ENCODE peak calls at places on chromosomes 11 and 22, in five cellular contexts. G is H9, L is HCT116, Z is H1, J is K562. F is an unnamed sample.

GRCh38 chr22:46002757-46003270 is 25.9 kb upstream of the WNT7B start:
- DNase-seq in L (no peak), G (no peak), Z (no peak), J (no peak), F (no peak)

GRCh38 chr22:47394504-47395440 is 632.3 kb downstream of the TBC1D22A start:
- DNase-seq in G (no peak), J (no peak), Z (no peak), L (no peak), F (no peak)

GRCh38 chr11:119282495-119282894 is 34.4 kb downstream of the MCAM start:
- DNase-seq in G (no peak), Z (no peak), L (no peak), J (no peak), F (no peak)

GRCh38 chr11:130979386-130979972 is 63.2 kb upstream of the SNX19 start:
- DNase-seq in Z (no peak), J (peak), L (no peak), G (no peak), F (peak)

GRCh38 chr22:39943366-39943765 is 16.8 kb upstream of the TMA7B start:
- DNase-seq in J (peak), L (no peak), Z (no peak), G (peak), F (peak)

GRCh38 chr11:8812438-8812837 is 98.6 kb upstream of the AKIP1 start:
- DNase-seq in Z (no peak), G (no peak), L (no peak), J (no peak), F (no peak)

GRCh38 chr11:44188643-44189042 is 93.2 kb downstream of the EXT2 start:
- DNase-seq in J (no peak), G (no peak), L (no peak), Z (no peak), F (no peak)

GRCh38 chr22:19043111-19044085 is 78.8 kb downstream of the DGCR2 start:
- DNase-seq in G (no peak), Z (no peak), J (no peak), L (no peak), F (no peak)

GRCh38 chr22:30705710-30706651 is 11.3 kb downstream of the OSBP2 start:
- DNase-seq in L (peak), G (no peak), J (no peak), Z (no peak), F (no peak)

GRCh38 chr11:66561178-66561974 is 7.0 kb downstream of the CTSF start:
- DNase-seq in J (no peak), L (no peak), G (no peak), Z (no peak), F (no peak)

GRCh38 chr11:112227002-112227401 is 774 bp downstream of the PTS start:
- DNase-seq in Z (no peak), L (no peak), G (no peak), J (peak), F (peak)

GRCh38 chr22:30858976-30859713 is 109.4 kb downstream of the MORC2 start:
- DNase-seq in J (no peak), G (peak), Z (no peak), L (no peak), F (no peak)

GRCh38 chr11:120622189-120622912 is 110.8 kb downstream of the GRIK4 start:
- DNase-seq in J (peak), L (no peak), G (no peak), Z (no peak), F (peak)

GRCh38 chr11:33742249-33742851 is 6.1 kb upstream of the CD59 start:
- DNase-seq in L (no peak), J (no peak), G (no peak), Z (no peak), F (no peak)

GRCh38 chr11:120499088-120499487 is 12.5 kb upstream of the GRIK4 start:
- DNase-seq in L (no peak), Z (no peak), G (no peak), J (no peak), F (no peak)

GRCh38 chr11:1874406-1875092 is 17.1 kb downstream of the PRR33 start:
- DNase-seq in G (no peak), J (no peak), L (no peak), Z (no peak), F (no peak)

GRCh38 chr11:9755561-9755960 is 91.7 kb downstream of the SWAP70 start:
- DNase-seq in J (no peak), L (no peak), G (no peak), Z (no peak), F (no peak)

GRCh38 chr11:117371453-117371852 is 43.8 kb downstream of the CEP164 start:
- DNase-seq in L (no peak), J (no peak), Z (no peak), G (no peak), F (no peak)

GRCh38 chr11:64590763-64591221 is at the start of gene SLC22A12:
- DNase-seq in J (no peak), Z (no peak), G (no peak), L (no peak), F (no peak)

GRCh38 chr11:125901872-125902271 is 1.1 kb downstream of the PUS3 start:
- DNase-seq in L (no peak), Z (no peak), G (no peak), J (no peak), F (no peak)

GRCh38 chr22:50506611-50507420 is 686 bp downstream of the LMF2 start:
- DNase-seq in Z (no peak), J (peak), L (no peak), G (peak), F (no peak)

GRCh38 chr11:2769409-2769778 is 69.6 kb upstream of the KCNQ1OT1 start:
- DNase-seq in J (no peak), L (no peak), G (no peak), Z (no peak), F (no peak)

GRCh38 chr11:72747456-72747855 is 4.8 kb downstream of the ARAP1 start:
- DNase-seq in G (no peak), L (no peak), Z (no peak), J (no peak), F (no peak)

GRCh38 chr11:2878782-2879181 is 6.8 kb downstream of the CDKN1C start:
- DNase-seq in J (no peak), Z (no peak), L (no peak), G (no peak), F (no peak)

GRCh38 chr11:1151366-1152315 is 6.1 kb upstream of the MUC5AC start:
- DNase-seq in L (no peak), J (no peak), G (peak), Z (no peak), F (no peak)

GRCh38 chr22:26534166-26534855 is 22.0 kb upstream of the TFIP11 start:
- DNase-seq in L (no peak), J (no peak), G (no peak), Z (no peak), F (no peak)
- H3K4me2 ChIP-seq in L (no peak), J (no peak), G (no peak), Z (no peak), F (no peak)

GRCh38 chr11:27703453-27703852 is 3.2 kb upstream of the BDNF start:
- DNase-seq in J (no peak), L (no peak), Z (no peak), G (no peak), F (no peak)
- H3K4me2 ChIP-seq in J (no peak), L (no peak), Z (no peak), G (no peak), F (peak)

DNA sequence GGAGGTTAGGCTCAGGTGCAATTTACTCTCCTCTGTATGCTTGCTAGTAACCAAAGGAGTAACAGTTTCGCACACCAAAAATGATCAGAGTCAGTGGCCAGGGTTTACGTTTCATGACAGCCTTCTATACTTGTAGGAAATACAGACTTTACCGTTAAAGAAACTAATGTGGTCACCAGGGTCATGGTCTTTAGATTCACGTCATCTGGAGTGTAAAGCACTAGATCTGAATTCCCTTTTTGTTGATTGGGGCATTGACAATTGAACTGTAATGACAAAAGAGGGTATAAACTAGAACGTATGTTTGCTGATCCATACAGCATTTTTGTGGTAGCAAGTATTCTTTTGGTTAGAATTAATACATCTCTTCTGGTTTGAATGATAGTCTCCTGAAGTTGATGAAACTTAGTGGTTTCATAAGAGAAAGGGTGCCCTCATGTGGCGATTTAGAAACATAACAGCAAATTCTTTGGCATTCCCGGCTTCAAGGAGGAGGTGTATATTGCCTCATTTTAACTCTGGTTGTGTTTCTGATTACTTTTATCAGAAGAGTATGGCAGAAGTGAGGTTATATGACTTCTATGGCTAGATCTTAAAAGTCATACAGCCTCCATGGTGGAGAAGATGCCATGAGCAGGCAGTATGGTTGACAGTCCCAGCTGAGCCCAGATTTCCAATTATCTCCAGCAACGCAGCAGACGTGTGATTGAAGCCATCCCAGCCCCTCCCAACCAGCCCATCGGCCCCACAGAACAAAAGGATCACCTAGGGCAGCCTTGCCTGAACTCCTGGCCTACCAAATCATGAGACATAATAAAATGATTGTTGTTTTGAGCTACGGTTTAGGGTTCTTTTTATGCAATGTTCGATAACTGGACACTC is 35.1 kb downstream of the MMP7 start:
- DNase-seq in Z (peak), L (peak), J (peak), G (peak), F (peak)
- H3K4me2 ChIP-seq in Z (peak), L (peak), J (no peak), G (peak), F (peak)

DNA sequence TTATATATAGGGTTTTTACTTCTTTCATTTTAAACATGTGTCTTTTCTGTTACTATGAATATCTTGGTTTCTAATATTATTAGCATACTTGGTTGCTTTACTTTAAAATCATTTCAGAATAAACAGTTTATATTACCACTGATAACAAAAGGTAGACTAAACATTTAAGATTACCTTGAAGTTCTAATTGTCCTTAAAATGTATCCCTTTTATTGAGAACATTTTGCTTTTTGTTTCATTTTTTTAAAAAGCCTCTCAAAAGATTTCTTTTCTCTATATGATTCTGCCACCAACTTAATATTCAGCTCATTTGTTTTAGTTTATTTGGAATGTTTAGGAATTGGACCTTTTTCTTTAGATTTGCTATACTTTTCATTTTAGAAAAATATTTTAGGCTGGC is 39.6 kb downstream of the MED15 start:
- DNase-seq in L (no peak), J (no peak), G (no peak), Z (no peak), F (no peak)
- H3K4me2 ChIP-seq in L (no peak), J (no peak), G (no peak), Z (no peak), F (no peak)

DNA sequence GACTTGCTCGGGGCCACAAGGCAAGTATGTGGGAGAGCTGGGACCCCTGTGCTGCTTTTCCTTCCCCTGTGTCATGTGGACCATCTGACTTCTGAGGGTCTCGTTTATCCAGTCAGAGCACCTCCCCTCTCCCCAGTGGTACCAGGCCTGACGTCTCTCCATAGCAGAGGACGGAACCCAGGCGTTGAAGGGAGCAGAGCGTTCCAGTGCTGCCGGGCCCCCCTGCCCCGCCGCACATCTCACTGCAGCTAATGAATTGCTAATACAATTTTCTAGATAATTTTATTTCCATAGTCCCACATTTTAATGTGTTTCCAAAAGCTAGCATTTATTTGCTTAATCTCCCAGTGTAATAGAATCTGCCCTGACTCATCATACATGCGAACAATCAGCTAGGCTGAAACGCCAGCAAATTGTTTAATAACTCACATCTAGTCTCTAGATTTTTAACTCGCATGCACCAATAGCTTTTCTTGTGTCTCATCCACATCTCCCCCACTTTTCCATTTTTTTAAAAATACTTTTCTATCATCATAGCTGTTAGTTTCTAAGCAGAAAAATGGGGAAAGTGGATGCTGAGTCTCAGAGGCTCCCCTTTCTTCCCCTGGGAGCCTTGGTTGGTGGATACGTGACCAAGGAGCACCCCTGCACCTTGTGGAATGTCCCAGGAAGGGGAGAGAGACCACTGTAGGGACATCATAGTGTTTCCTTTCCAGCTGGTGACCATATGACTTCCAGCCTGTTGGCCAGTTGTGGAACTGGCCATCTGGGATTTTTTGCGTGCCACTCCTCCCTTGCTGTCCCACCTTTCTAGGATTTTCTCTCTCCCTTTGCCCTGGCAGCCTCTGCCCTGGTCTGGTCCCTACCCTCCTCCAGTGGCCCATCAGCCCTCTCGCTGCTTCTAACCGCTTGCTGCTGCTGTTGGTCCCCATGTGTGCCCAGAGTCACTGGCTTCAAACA is 58.6 kb upstream of the NNMT start:
- DNase-seq in G (no peak), Z (no peak), J (no peak), L (no peak), F (no peak)
- H3K4me2 ChIP-seq in G (no peak), Z (no peak), J (no peak), L (no peak), F (no peak)

GRCh38 chr11:123181075-123181474 is 14.0 kb downstream of the CLMP start:
- DNase-seq in L (no peak), Z (no peak), G (no peak), J (no peak), F (no peak)
- H3K4me2 ChIP-seq in L (no peak), Z (no peak), G (no peak), J (no peak), F (no peak)

GRCh38 chr22:17794726-17795125 is 20.5 kb upstream of the BID start:
- DNase-seq in L (no peak), G (no peak), Z (no peak), J (no peak), F (no peak)

GRCh38 chr22:17792854-17793434 is 18.7 kb upstream of the BID start:
- DNase-seq in J (peak), Z (no peak), G (no peak), L (no peak), F (no peak)

GRCh38 chr22:17795661-17796548 is 21.6 kb upstream of the BID start:
- DNase-seq in Z (no peak), G (no peak), J (no peak), L (no peak), F (no peak)

GRCh38 chr22:17796695-17797094 is 22.4 kb upstream of the BID start:
- DNase-seq in J (no peak), G (no peak), L (no peak), Z (no peak), F (no peak)

GRCh38 chr22:17795143-17795542 is 20.9 kb upstream of the BID start:
- DNase-seq in Z (no peak), L (no peak), J (no peak), G (no peak), F (no peak)
- H3K4me2 ChIP-seq in Z (no peak), L (no peak), J (no peak), G (no peak), F (no peak)

DNA sequence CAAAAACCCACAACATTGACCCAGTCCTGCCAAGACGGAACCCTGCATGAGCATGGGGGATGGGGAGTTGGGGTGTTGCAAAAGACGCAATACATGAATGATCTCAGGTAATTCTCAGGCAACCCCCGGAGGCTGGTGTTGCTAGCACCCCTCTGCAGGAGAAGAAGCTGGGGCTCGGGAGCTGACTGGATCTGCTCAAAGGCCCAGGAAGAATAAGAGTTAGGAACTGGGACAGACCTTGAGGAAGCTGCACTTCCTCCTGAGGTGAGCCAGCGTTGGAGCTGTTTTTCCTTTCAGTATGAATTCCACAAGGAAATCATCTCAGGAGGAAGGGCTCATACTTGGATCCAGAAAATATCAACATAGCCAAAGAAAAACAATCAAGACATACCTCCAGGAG is at the start of gene KRTAP5-9:
- DNase-seq in Z (no peak), G (no peak), J (no peak), L (no peak), F (no peak)
- H3K4me2 ChIP-seq in Z (no peak), G (no peak), J (no peak), L (no peak), F (no peak)

GRCh38 chr11:96154802-96155520 is 188.0 kb downstream of the MAML2 start:
- DNase-seq in L (no peak), G (no peak), J (no peak), Z (no peak), F (no peak)

GRCh38 chr11:96158126-96158525 is 184.9 kb downstream of the MAML2 start:
- DNase-seq in Z (no peak), G (no peak), L (no peak), J (no peak), F (no peak)

GRCh38 chr11:96156379-96156722 is 186.6 kb downstream of the MAML2 start:
- DNase-seq in J (no peak), L (no peak), G (no peak), Z (no peak), F (no peak)

GRCh38 chr11:96157517-96157873 is 185.5 kb downstream of the MAML2 start:
- DNase-seq in L (no peak), J (no peak), G (no peak), Z (no peak), F (no peak)

GRCh38 chr11:96155627-96156378 is 187.2 kb downstream of the MAML2 start:
- DNase-seq in J (peak), G (peak), Z (no peak), L (peak), F (peak)
- H3K4me2 ChIP-seq in J (peak), G (no peak), Z (no peak), L (peak), F (peak)

GRCh38 chr11:85385561-85385960 is 241.6 kb downstream of the DLG2 start:
- DNase-seq in G (no peak), Z (no peak), J (no peak), L (no peak), F (no peak)
- H3K4me2 ChIP-seq in G (no peak), Z (no peak), J (no peak), L (no peak), F (no peak)

F was measured in GM23338.